ENCODE peak calls at places on chromosome 1, in ten cellular contexts. P, X, M, I, L, Q, H, S, W and E are unnamed samples.
A peak's percentile ranks its signal among the peaks of the same experiment; 100 is the strongest.

GRCh38 chr1:223270155-223270554 is 93.8 kb downstream of the SUSD4 start:
- DNase-seq in P (no peak), X (no peak), M (no peak), I (no peak), L (no peak), Q (no peak), H (no peak), S (no peak), W (no peak), E (no peak)

GRCh38 chr1:205061227-205061626 is 18.2 kb downstream of the CNTN2 start:
- DNase-seq in P (no peak), X (no peak), M (no peak), I (no peak), L (no peak), Q (no peak), H (no peak), S (no peak), W (no peak), E (no peak)

GRCh38 chr1:2109581-2110021 is 59.4 kb downstream of the PRKCZ start:
- DNase-seq in P (no peak), X (no peak), M (no peak), I (no peak), L (no peak), Q (no peak), H (no peak), S (no peak), W (no peak), E (no peak)

GRCh38 chr1:151010346-151010726 is 2.1 kb downstream of the PRUNE1 start:
- DNase-seq in P (no peak), X (no peak), M (no peak), I (no peak), L (no peak), Q (no peak), H (no peak), S (no peak), W (no peak), E (no peak)

GRCh38 chr1:205356424-205357151 is at the start of gene KLHDC8A:
- DNase-seq in P (no peak), X (no peak), M (no peak), I (no peak), L (no peak), Q (no peak), H (no peak), S (no peak), W (no peak), E (no peak)

GRCh38 chr1:65172936-65173335 is 24.9 kb downstream of the AK4 start:
- DNase-seq in P (no peak), X (peak; percentile 78), M (no peak), I (no peak), L (no peak), Q (no peak), H (no peak), S (no peak), W (no peak), E (no peak)

GRCh38 chr1:17195731-17196130 is 9.2 kb upstream of the PADI1 start:
- DNase-seq in P (no peak), X (no peak), M (no peak), I (no peak), L (no peak), Q (no peak), H (no peak), S (no peak), W (no peak), E (no peak)

GRCh38 chr1:8902765-8903164 is 24.3 kb upstream of the ENO1 start:
- DNase-seq in P (no peak), X (peak; percentile 37), M (no peak), I (peak; percentile 47), L (no peak), Q (peak; percentile 73), H (no peak), S (no peak), W (no peak), E (no peak)

GRCh38 chr1:48026275-48026674 is 29.1 kb upstream of the TRABD2B start:
- DNase-seq in P (no peak), X (no peak), M (no peak), I (no peak), L (no peak), Q (no peak), H (no peak), S (no peak), W (no peak), E (no peak)

GRCh38 chr1:64223329-64224151 is 20.1 kb downstream of the UBE2U start:
- DNase-seq in P (no peak), X (peak; percentile 88), M (no peak), I (peak; percentile 65), L (no peak), Q (no peak), H (no peak), S (no peak), W (no peak), E (no peak)